ENCODE peak calls at places on chromosomes 6 and 20, in four cellular contexts. P is Peyer's patch, F is transverse colon, K is uterus. E is an unnamed sample.

GRCh38 chr6:78020586-78020985 is 367.7 kb downstream of the MEI4 start:
- DNase-seq in P (no peak), F (no peak), K (no peak), E (no peak)

GRCh38 chr6:118715371-118715770 is 64.0 kb upstream of the CEP85L start:
- DNase-seq in P (no peak), F (no peak), K (no peak), E (no peak)

GRCh38 chr6:156175971-156176421 is 601.2 kb upstream of the ARID1B start:
- DNase-seq in P (peak), F (peak), K (peak), E (no peak)

GRCh38 chr20:17934141-17934862 is 34.3 kb downstream of the SNX5 start:
- DNase-seq in P (no peak), F (no peak), K (no peak), E (no peak)

GRCh38 chr6:163427498-163428254 is 13.2 kb downstream of the QKI start:
- DNase-seq in P (no peak), F (no peak), K (no peak), E (no peak)

GRCh38 chr6:1296542-1296941 is 15.4 kb upstream of the FOXQ1 start:
- DNase-seq in P (no peak), F (no peak), K (no peak), E (no peak)

GRCh38 chr6:119894801-119895200 is 545.2 kb upstream of the MAN1A1 start:
- DNase-seq in P (no peak), F (no peak), K (no peak), E (no peak)

GRCh38 chr6:56730663-56731529 is 88.2 kb upstream of the DST start:
- DNase-seq in P (no peak), F (no peak), K (no peak), E (no peak)

GRCh38 chr6:37624606-37625574 is 72.8 kb downstream of the MDGA1 start:
- DNase-seq in P (peak), F (peak), K (no peak), E (peak)

GRCh38 chr20:63360850-63361497 is at the start of gene CHRNA4:
- DNase-seq in P (no peak), F (no peak), K (no peak), E (no peak)

GRCh38 chr20:44773070-44773829 is 27.6 kb downstream of the KCNK15 start:
- DNase-seq in P (no peak), F (no peak), K (no peak), E (no peak)

GRCh38 chr6:106046116-106046853 is 39.9 kb upstream of the PRDM1 start:
- DNase-seq in P (no peak), F (no peak), K (no peak), E (no peak)

GRCh38 chr20:63553933-63554290 is at the start of gene FNDC11:
- DNase-seq in P (no peak), F (peak), K (no peak), E (no peak)

GRCh38 chr20:9344080-9344920 is 170.1 kb upstream of the LAMP5 start:
- DNase-seq in P (no peak), F (no peak), K (peak), E (no peak)

GRCh38 chr6:3140201-3140600 is 17.1 kb downstream of the TUBB2A start:
- DNase-seq in P (no peak), F (no peak), K (no peak), E (no peak)

GRCh38 chr6:147285087-147285855 is 81.1 kb downstream of the STXBP5 start:
- DNase-seq in P (no peak), F (no peak), K (no peak), E (no peak)

GRCh38 chr20:41669708-41670263 is 51.6 kb upstream of the CHD6 start:
- DNase-seq in P (no peak), F (no peak), K (no peak), E (no peak)

GRCh38 chr20:57388953-57389694 is 2.1 kb upstream of the RBM38 start:
- DNase-seq in P (peak), F (peak), K (peak), E (peak)

GRCh38 chr6:2624177-2624576 is 126.5 kb downstream of the MYLK4 start:
- DNase-seq in P (no peak), F (no peak), K (no peak), E (no peak)

GRCh38 chr20:1881240-1881835 is 13.9 kb upstream of the SIRPA start:
- DNase-seq in P (no peak), F (no peak), K (no peak), E (peak)

GRCh38 chr6:10297825-10298224 is 117.0 kb downstream of the TFAP2A start:
- DNase-seq in P (no peak), F (no peak), K (no peak), E (no peak)

GRCh38 chr6:138824482-138825134 is 28.7 kb downstream of the ECT2L start:
- DNase-seq in P (no peak), F (no peak), K (no peak), E (no peak)

GRCh38 chr20:63164681-63165537 is 51.0 kb downstream of the YTHDF1 start:
- DNase-seq in P (no peak), F (no peak), K (no peak), E (no peak)

GRCh38 chr6:111540971-111541719 is 58.1 kb upstream of the REV3L start:
- DNase-seq in P (no peak), F (no peak), K (no peak), E (no peak)

GRCh38 chr6:170284866-170285469 is 5.9 kb downstream of the DLL1 start:
- DNase-seq in P (peak), F (no peak), K (no peak), E (no peak)

GRCh38 chr6:21891065-21891464 is 297.5 kb downstream of the SOX4 start:
- DNase-seq in P (no peak), F (no peak), K (no peak), E (no peak)

GRCh38 chr6:57087916-57088315 is 2.1 kb upstream of the ZNF451 start:
- DNase-seq in P (no peak), F (no peak), K (no peak), E (no peak)

GRCh38 chr6:52557389-52558265 is 19.2 kb downstream of the TRAM2 start:
- DNase-seq in P (no peak), F (no peak), K (no peak), E (no peak)
- H3K27ac ChIP-seq in P (no peak), F (peak), K (peak), E (no peak)

GRCh38 chr6:33426590-33427563 is 7.0 kb downstream of the SYNGAP1 start:
- DNase-seq in P (no peak), F (no peak), K (no peak), E (no peak)
- H3K4me3 ChIP-seq in P (peak), F (peak), K (peak), E (peak)

DNA sequence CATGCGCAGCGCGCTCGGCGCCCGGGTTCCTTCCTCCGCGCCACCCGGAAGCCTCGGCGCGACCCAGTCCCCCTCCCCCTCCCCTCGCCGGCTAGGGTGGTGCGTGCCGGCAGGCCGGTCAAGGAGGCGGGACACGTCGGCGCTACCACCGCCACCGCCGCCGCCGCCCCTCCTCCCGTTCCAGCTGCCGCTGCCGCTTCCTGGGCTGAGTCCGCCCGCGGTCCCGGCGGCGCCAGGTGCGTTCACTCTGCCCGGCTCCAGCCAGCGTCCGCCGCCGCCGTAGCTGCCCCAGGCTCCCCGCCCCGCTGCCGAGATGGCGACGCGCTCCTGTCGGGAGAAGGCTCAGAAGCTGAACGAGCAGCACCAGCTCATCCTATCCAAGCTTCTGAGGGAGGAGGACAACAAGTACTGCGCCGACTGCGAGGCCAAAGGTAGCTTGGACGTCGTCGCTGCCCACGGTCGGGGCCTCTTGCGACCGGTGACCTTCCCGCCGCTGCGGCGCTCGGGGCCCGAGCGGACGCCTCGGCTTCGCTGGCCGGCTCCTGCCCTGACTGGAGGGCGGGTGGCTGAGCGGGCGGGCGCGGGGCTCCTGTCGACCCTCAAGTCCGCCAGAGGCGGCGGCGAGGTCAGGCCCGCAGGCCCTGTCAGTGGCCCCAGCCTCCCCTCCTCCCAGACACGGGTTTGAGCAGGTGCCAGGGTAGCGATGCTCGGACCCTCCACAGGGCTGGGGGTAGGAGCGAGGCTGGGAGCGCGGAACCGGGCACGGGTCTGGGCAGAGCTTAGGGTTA is at the start of gene SMAP1:
- DNase-seq in P (peak), F (peak), K (peak), E (peak)
- TF ChIP-seq CTCF in P (no peak), F (no peak), K (no peak), E (peak)

DNA sequence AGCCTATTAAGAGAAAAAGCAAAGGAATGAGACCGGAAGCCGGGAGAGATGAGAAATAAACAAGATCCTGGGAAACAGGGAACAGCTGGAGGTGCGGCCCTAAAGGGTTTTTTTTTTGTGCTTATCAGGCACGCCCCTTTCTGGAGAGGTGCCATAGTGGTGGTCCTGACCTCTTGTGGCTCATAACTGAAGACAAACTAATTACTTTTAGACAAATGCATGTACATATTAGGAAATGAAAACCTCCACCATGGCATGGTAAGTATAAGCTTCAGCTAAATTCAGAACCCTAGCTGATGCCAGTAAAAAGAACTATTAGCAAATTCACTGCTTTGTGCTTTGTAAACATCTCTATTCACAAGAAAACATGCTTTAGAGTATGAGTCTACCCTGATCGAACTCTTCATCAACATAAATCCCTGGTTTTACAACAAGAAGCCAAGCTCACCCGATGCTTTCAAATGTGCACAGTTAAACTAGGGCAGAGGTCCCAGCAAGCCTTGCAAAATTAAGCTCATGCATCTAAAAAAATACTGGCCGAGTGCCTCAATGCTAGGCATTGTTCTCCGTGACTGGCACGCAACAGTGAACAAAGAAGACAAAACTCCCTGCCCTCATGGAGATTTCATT is 96.4 kb upstream of the MRPS10 start:
- DNase-seq in P (no peak), F (no peak), K (no peak), E (no peak)
- H3K27ac ChIP-seq in P (peak), F (peak), K (peak), E (no peak)

GRCh38 chr6:35359346-35359743 is 17.0 kb downstream of the PPARD start:
- DNase-seq in P (peak), F (no peak), K (no peak), E (no peak)
- H3K4me3 ChIP-seq in P (no peak), F (no peak), K (no peak), E (no peak)

GRCh38 chr20:11438412-11438811 is 479.3 kb upstream of the BTBD3 start:
- DNase-seq in P (no peak), F (no peak), K (no peak), E (no peak)
- TF ChIP-seq CTCF in P (no peak), F (no peak), K (no peak), E (no peak)

GRCh38 chr6:140609956-140610355 is 1235.5 kb upstream of the CITED2 start:
- DNase-seq in P (no peak), F (no peak), K (no peak), E (no peak)
- H3K27ac ChIP-seq in P (no peak), F (no peak), K (no peak), E (no peak)

DNA sequence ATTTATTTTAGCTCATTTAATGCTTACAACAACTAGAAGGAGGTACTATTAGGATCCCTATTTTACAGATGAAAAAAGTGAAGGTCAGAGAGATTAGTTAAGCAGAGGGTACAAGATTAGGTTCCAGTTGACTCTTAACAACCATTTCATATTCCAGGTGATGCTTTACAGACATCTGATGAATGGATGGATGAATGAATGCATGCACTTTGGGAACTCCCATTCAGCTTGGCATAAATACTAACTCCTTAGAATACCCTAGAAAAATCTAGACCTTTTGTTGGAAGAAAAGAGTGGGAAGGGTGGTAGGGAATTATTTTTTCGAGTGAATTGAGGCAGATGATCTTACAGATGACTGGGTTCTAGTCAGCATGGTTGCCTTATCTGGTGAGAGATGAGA is 746 bp upstream of the SNRPB2 start:
- DNase-seq in P (no peak), F (no peak), K (no peak), E (no peak)
- H3K4me3 ChIP-seq in P (peak), F (no peak), K (peak), E (peak)

GRCh38 chr20:51082988-51083387 is 60.1 kb upstream of the KCNG1 start:
- DNase-seq in P (no peak), F (no peak), K (no peak), E (no peak)
- TF ChIP-seq CTCF in P (no peak), F (no peak), K (no peak), E (no peak)

GRCh38 chr6:149898966-149899365 is 1.1 kb upstream of the RAET1E start:
- DNase-seq in P (no peak), F (no peak), K (no peak), E (no peak)

GRCh38 chr6:149899486-149899885 is 1.6 kb upstream of the RAET1E start:
- DNase-seq in P (no peak), F (no peak), K (no peak), E (no peak)

GRCh38 chr6:149901444-149902140 is 3.7 kb upstream of the RAET1E start:
- DNase-seq in P (no peak), F (no peak), K (no peak), E (no peak)

GRCh38 chr6:149900620-149901443 is 2.9 kb upstream of the RAET1E start:
- DNase-seq in P (no peak), F (no peak), K (no peak), E (no peak)

GRCh38 chr6:149899926-149900619 is 2.2 kb upstream of the RAET1E start:
- DNase-seq in P (no peak), F (no peak), K (no peak), E (no peak)
- H3K27ac ChIP-seq in P (no peak), F (no peak), K (no peak), E (no peak)

E was measured in dorsolateral prefrontal cortex.